ENCODE peak calls at places on chromosomes 13 and 19, in nine cellular contexts. One of them, this sample, is unnamed.

GRCh38 chr13:37492741-37493514 is 105.6 kb downstream of the POSTN start:
- DNase-seq in K562: no peak
- DNase-seq in endothelial cell: no peak
- DNase-seq in omental fat pad: no peak
- DNase-seq in HFFc6: peak
- DNase-seq in A549: no peak
- DNase-seq in pancreas: no peak
- DNase-seq in psoas muscle: no peak
- DNase-seq in foreskin keratinocyte: peak
- DNase-seq in this sample: no peak

GRCh38 chr19:30742981-30743380 is 370.8 kb downstream of the ZNF536 start:
- DNase-seq in HFFc6: no peak
- DNase-seq in K562: no peak
- DNase-seq in pancreas: no peak
- DNase-seq in omental fat pad: no peak
- DNase-seq in endothelial cell: no peak
- DNase-seq in foreskin keratinocyte: no peak
- DNase-seq in A549: no peak
- DNase-seq in psoas muscle: no peak
- DNase-seq in this sample: no peak

GRCh38 chr13:93290503-93290902 is 63.9 kb downstream of the GPC6 start:
- DNase-seq in psoas muscle: no peak
- DNase-seq in endothelial cell: no peak
- DNase-seq in omental fat pad: no peak
- DNase-seq in foreskin keratinocyte: peak
- DNase-seq in HFFc6: no peak
- DNase-seq in pancreas: no peak
- DNase-seq in A549: no peak
- DNase-seq in K562: no peak
- DNase-seq in this sample: no peak

GRCh38 chr19:4360641-4361151 is 17.3 kb downstream of the MPND start:
- DNase-seq in HFFc6: no peak
- DNase-seq in pancreas: no peak
- DNase-seq in omental fat pad: no peak
- DNase-seq in K562: no peak
- DNase-seq in endothelial cell: no peak
- DNase-seq in psoas muscle: no peak
- DNase-seq in A549: no peak
- DNase-seq in foreskin keratinocyte: no peak
- DNase-seq in this sample: no peak

GRCh38 chr13:107581009-107581408 is 634.3 kb downstream of the LIG4 start:
- DNase-seq in endothelial cell: no peak
- DNase-seq in omental fat pad: no peak
- DNase-seq in pancreas: no peak
- DNase-seq in A549: no peak
- DNase-seq in K562: no peak
- DNase-seq in HFFc6: no peak
- DNase-seq in foreskin keratinocyte: no peak
- DNase-seq in psoas muscle: no peak
- DNase-seq in this sample: no peak

GRCh38 chr13:22278336-22278929 is 607.6 kb downstream of the FGF9 start:
- DNase-seq in psoas muscle: no peak
- DNase-seq in foreskin keratinocyte: peak
- DNase-seq in A549: peak
- DNase-seq in HFFc6: no peak
- DNase-seq in omental fat pad: peak
- DNase-seq in K562: peak
- DNase-seq in pancreas: peak
- DNase-seq in endothelial cell: peak
- DNase-seq in this sample: peak

GRCh38 chr13:26168276-26168814 is 53.8 kb downstream of the RNF6 start:
- DNase-seq in HFFc6: peak
- DNase-seq in pancreas: no peak
- DNase-seq in omental fat pad: no peak
- DNase-seq in K562: no peak
- DNase-seq in psoas muscle: no peak
- DNase-seq in A549: no peak
- DNase-seq in endothelial cell: no peak
- DNase-seq in foreskin keratinocyte: peak
- DNase-seq in this sample: no peak

GRCh38 chr19:35959040-35959967 is 23.1 kb downstream of the LRFN3 start:
- DNase-seq in pancreas: peak
- DNase-seq in foreskin keratinocyte: no peak
- DNase-seq in K562: no peak
- DNase-seq in omental fat pad: no peak
- DNase-seq in HFFc6: no peak
- DNase-seq in psoas muscle: peak
- DNase-seq in A549: no peak
- DNase-seq in endothelial cell: peak
- DNase-seq in this sample: peak

GRCh38 chr19:41322451-41322850 is 12.5 kb downstream of the CCDC97 start:
- DNase-seq in omental fat pad: no peak
- DNase-seq in A549: no peak
- DNase-seq in foreskin keratinocyte: no peak
- DNase-seq in K562: no peak
- DNase-seq in HFFc6: no peak
- DNase-seq in endothelial cell: no peak
- DNase-seq in pancreas: peak
- DNase-seq in psoas muscle: peak
- DNase-seq in this sample: no peak

GRCh38 chr19:41324231-41324702 is 14.3 kb downstream of the CCDC97 start:
- DNase-seq in HFFc6: no peak
- DNase-seq in endothelial cell: no peak
- DNase-seq in foreskin keratinocyte: no peak
- DNase-seq in omental fat pad: no peak
- DNase-seq in pancreas: peak
- DNase-seq in A549: peak
- DNase-seq in psoas muscle: peak
- DNase-seq in K562: no peak
- DNase-seq in this sample: no peak

GRCh38 chr19:41323430-41324125 is 13.6 kb downstream of the CCDC97 start:
- DNase-seq in psoas muscle: peak
- DNase-seq in K562: peak
- DNase-seq in pancreas: peak
- DNase-seq in omental fat pad: no peak
- DNase-seq in A549: peak
- DNase-seq in endothelial cell: no peak
- DNase-seq in HFFc6: peak
- DNase-seq in foreskin keratinocyte: peak
- DNase-seq in this sample: no peak

GRCh38 chr19:41321600-41322270 is 11.8 kb downstream of the CCDC97 start:
- DNase-seq in K562: peak
- DNase-seq in A549: peak
- DNase-seq in omental fat pad: no peak
- DNase-seq in pancreas: no peak
- DNase-seq in endothelial cell: peak
- DNase-seq in psoas muscle: peak
- DNase-seq in HFFc6: peak
- DNase-seq in foreskin keratinocyte: no peak
- DNase-seq in this sample: peak

DNA sequence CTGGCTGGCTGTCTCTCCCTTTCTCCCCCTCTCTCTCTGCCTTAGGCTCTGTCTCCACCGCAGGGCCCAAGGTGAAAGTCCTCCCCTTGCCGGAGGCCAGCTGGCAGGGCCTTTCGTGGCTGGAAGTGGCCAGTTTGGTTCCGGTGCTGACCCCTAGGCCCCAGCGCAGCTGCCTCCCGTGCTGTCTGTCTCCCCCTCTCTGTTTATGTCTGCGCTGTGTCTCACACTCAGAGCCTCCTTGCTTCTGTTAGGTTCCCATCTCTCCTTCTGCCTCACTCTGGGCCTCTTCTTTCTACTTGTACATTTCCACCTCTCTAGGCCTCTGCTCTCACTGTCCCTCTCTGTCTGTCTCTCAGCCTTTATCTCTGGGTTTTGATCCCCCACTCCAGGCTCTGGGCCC is 13.1 kb downstream of the CCDC97 start:
- DNase-seq in HFFc6: peak
- DNase-seq in psoas muscle: peak
- DNase-seq in endothelial cell: no peak
- DNase-seq in omental fat pad: no peak
- DNase-seq in K562: no peak
- DNase-seq in pancreas: no peak
- DNase-seq in A549: no peak
- DNase-seq in foreskin keratinocyte: no peak
- DNase-seq in this sample: no peak
- TF ChIP-seq CTCF in HFFc6: no peak
- TF ChIP-seq CTCF in psoas muscle: no peak
- TF ChIP-seq CTCF in endothelial cell: no peak
- TF ChIP-seq CTCF in omental fat pad: no peak
- TF ChIP-seq CTCF in K562: no peak
- TF ChIP-seq CTCF in pancreas: no peak
- TF ChIP-seq CTCF in A549: no peak
- TF ChIP-seq CTCF in foreskin keratinocyte: no peak
- TF ChIP-seq CTCF in this sample: no peak

GRCh38 chr19:19113040-19113541 is 25.2 kb downstream of the TMEM161A start:
- DNase-seq in A549: peak
- DNase-seq in psoas muscle: no peak
- DNase-seq in foreskin keratinocyte: no peak
- DNase-seq in endothelial cell: no peak
- DNase-seq in omental fat pad: no peak
- DNase-seq in pancreas: no peak
- DNase-seq in HFFc6: peak
- DNase-seq in K562: peak
- DNase-seq in this sample: peak

GRCh38 chr19:19111138-19111835 is 27.0 kb downstream of the TMEM161A start:
- DNase-seq in HFFc6: no peak
- DNase-seq in endothelial cell: no peak
- DNase-seq in A549: no peak
- DNase-seq in omental fat pad: no peak
- DNase-seq in foreskin keratinocyte: no peak
- DNase-seq in psoas muscle: no peak
- DNase-seq in K562: no peak
- DNase-seq in pancreas: no peak
- DNase-seq in this sample: no peak

GRCh38 chr19:19109601-19110000 is 28.7 kb downstream of the TMEM161A start:
- DNase-seq in HFFc6: peak
- DNase-seq in psoas muscle: no peak
- DNase-seq in K562: no peak
- DNase-seq in omental fat pad: no peak
- DNase-seq in endothelial cell: no peak
- DNase-seq in A549: no peak
- DNase-seq in pancreas: no peak
- DNase-seq in foreskin keratinocyte: no peak
- DNase-seq in this sample: no peak

GRCh38 chr19:19111967-19112580 is 26.2 kb downstream of the TMEM161A start:
- DNase-seq in omental fat pad: no peak
- DNase-seq in psoas muscle: no peak
- DNase-seq in A549: no peak
- DNase-seq in pancreas: no peak
- DNase-seq in endothelial cell: no peak
- DNase-seq in K562: no peak
- DNase-seq in HFFc6: no peak
- DNase-seq in foreskin keratinocyte: no peak
- DNase-seq in this sample: no peak

DNA sequence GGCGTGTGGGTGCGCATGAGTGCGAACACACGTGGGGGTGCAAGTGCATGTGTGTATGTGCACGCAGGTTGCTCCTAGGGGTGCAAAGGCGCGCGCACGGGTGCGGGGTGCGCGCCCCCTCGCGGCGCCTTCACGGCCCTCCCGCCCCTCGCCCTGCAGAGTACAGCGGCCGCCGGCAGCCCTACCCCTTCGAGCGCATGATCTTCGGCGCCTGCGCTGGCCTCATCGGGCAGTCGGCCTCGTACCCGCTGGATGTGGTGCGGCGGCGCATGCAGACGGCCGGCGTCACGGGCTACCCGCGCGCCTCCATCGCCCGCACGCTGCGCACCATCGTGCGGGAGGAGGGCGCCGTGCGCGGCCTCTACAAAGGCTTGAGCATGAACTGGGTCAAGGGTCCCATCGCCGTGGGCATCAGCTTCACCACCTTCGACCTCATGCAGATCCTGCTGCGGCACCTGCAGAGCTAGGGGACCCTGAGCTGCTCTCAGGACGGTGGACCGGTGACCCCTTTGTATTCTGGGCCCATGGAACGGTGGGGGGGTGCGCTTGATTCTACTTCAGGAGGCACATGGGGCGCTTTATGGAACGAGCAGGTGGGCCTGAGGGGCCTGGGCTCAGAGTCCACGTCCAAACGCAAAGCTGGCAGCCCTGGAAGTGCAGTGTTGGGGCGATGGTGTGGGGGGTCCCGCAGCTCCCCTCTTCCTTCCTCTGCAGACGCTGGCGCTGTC is 27.7 kb downstream of the TMEM161A start:
- DNase-seq in HFFc6: no peak
- DNase-seq in K562: no peak
- DNase-seq in psoas muscle: no peak
- DNase-seq in A549: peak
- DNase-seq in pancreas: no peak
- DNase-seq in omental fat pad: no peak
- DNase-seq in endothelial cell: peak
- DNase-seq in foreskin keratinocyte: no peak
- DNase-seq in this sample: no peak
- TF ChIP-seq CTCF in HFFc6: peak
- TF ChIP-seq CTCF in K562: no peak
- TF ChIP-seq CTCF in psoas muscle: peak
- TF ChIP-seq CTCF in A549: no peak
- TF ChIP-seq CTCF in pancreas: no peak
- TF ChIP-seq CTCF in omental fat pad: no peak
- TF ChIP-seq CTCF in endothelial cell: no peak
- TF ChIP-seq CTCF in foreskin keratinocyte: peak
- TF ChIP-seq CTCF in this sample: peak

GRCh38 chr19:2426661-2427322 is 594 bp downstream of the TIMM13 start:
- DNase-seq in endothelial cell: peak
- DNase-seq in psoas muscle: peak
- DNase-seq in pancreas: peak
- DNase-seq in HFFc6: no peak
- DNase-seq in foreskin keratinocyte: peak
- DNase-seq in omental fat pad: no peak
- DNase-seq in K562: peak
- DNase-seq in A549: peak
- DNase-seq in this sample: peak

GRCh38 chr19:2423913-2424685 is 3.3 kb downstream of the TIMM13 start:
- DNase-seq in K562: no peak
- DNase-seq in psoas muscle: peak
- DNase-seq in omental fat pad: no peak
- DNase-seq in A549: no peak
- DNase-seq in HFFc6: no peak
- DNase-seq in endothelial cell: no peak
- DNase-seq in foreskin keratinocyte: no peak
- DNase-seq in pancreas: peak
- DNase-seq in this sample: no peak

GRCh38 chr19:2425622-2426581 is 1.5 kb downstream of the TIMM13 start:
- DNase-seq in omental fat pad: no peak
- DNase-seq in A549: no peak
- DNase-seq in HFFc6: no peak
- DNase-seq in foreskin keratinocyte: no peak
- DNase-seq in pancreas: peak
- DNase-seq in K562: no peak
- DNase-seq in endothelial cell: no peak
- DNase-seq in psoas muscle: peak
- DNase-seq in this sample: no peak

GRCh38 chr19:2422951-2423880 is 4.2 kb downstream of the TIMM13 start:
- DNase-seq in A549: no peak
- DNase-seq in psoas muscle: no peak
- DNase-seq in K562: no peak
- DNase-seq in endothelial cell: no peak
- DNase-seq in omental fat pad: no peak
- DNase-seq in pancreas: peak
- DNase-seq in HFFc6: no peak
- DNase-seq in foreskin keratinocyte: no peak
- DNase-seq in this sample: no peak

GRCh38 chr19:2424686-2425621 is 2.4 kb downstream of the TIMM13 start:
- DNase-seq in endothelial cell: peak
- DNase-seq in HFFc6: peak
- DNase-seq in foreskin keratinocyte: peak
- DNase-seq in A549: no peak
- DNase-seq in omental fat pad: no peak
- DNase-seq in psoas muscle: peak
- DNase-seq in K562: no peak
- DNase-seq in pancreas: peak
- DNase-seq in this sample: no peak
- TF ChIP-seq CTCF in endothelial cell: peak
- TF ChIP-seq CTCF in HFFc6: peak
- TF ChIP-seq CTCF in foreskin keratinocyte: peak
- TF ChIP-seq CTCF in A549: no peak
- TF ChIP-seq CTCF in omental fat pad: no peak
- TF ChIP-seq CTCF in psoas muscle: peak
- TF ChIP-seq CTCF in K562: no peak
- TF ChIP-seq CTCF in pancreas: no peak
- TF ChIP-seq CTCF in this sample: no peak

GRCh38 chr19:33214621-33215020 is 11.0 kb downstream of the SLC7A10 start:
- DNase-seq in psoas muscle: peak
- DNase-seq in omental fat pad: no peak
- DNase-seq in endothelial cell: no peak
- DNase-seq in foreskin keratinocyte: no peak
- DNase-seq in HFFc6: peak
- DNase-seq in A549: peak
- DNase-seq in pancreas: peak
- DNase-seq in K562: peak
- DNase-seq in this sample: no peak
- TF ChIP-seq CTCF in psoas muscle: no peak
- TF ChIP-seq CTCF in omental fat pad: no peak
- TF ChIP-seq CTCF in endothelial cell: no peak
- TF ChIP-seq CTCF in foreskin keratinocyte: peak
- TF ChIP-seq CTCF in HFFc6: peak
- TF ChIP-seq CTCF in A549: peak
- TF ChIP-seq CTCF in pancreas: no peak
- TF ChIP-seq CTCF in K562: peak
- TF ChIP-seq CTCF in this sample: peak

This sample was measured in Caco-2.